ENCODE peak calls at places on chromosomes 12 and 14, in ten cellular contexts. Q is NCI-H1694; G is EL; Y is EH; S is T47D; R is KBM-7; X is activated CD4-positive, CD25-positive, alpha-beta regulatory T cell; I is cardiac muscle cell; B is stimulated activated CD4-positive, alpha-beta T cell treated with anti-CD3 and anti-CD28 coated beads, Interleukin-2, amount 100 ng/mL, for 24 hours; Z is MCF 10A. U is an unnamed sample.
A peak's percentile ranks its signal among the peaks of the same experiment; 100 is the strongest.

GRCh38 chr12:58249610-58250009 is 308.2 kb downstream of the ATP23 start:
- DNase-seq in R (no peak), X (no peak), G (peak; percentile 7), Q (no peak), I (peak; percentile 36), Z (no peak), B (no peak), S (no peak), Y (peak; percentile 1), U (no peak)

GRCh38 chr12:64459388-64460024 is 7.6 kb downstream of the TBK1 start:
- DNase-seq in S (peak; percentile 37), X (no peak), Z (no peak), B (no peak), G (no peak), I (no peak), R (no peak), Y (no peak), Q (no peak), U (no peak)

GRCh38 chr12:3333583-3333982 is 157.4 kb upstream of the PRMT8 start:
- DNase-seq in I (no peak), G (peak; percentile 39), Y (peak; percentile 19), R (no peak), Q (no peak), X (no peak), B (no peak), Z (peak; percentile 20), S (no peak), U (no peak)

GRCh38 chr12:51921017-51921725 is 13.9 kb downstream of the ACVRL1 start:
- DNase-seq in S (no peak), X (no peak), R (no peak), Z (no peak), Q (no peak), G (no peak), I (no peak), Y (no peak), B (no peak), U (no peak)

GRCh38 chr12:105882404-105882803 is 256.4 kb downstream of the NUAK1 start:
- DNase-seq in G (peak; percentile 14), I (peak; percentile 47), Y (peak; percentile 73), R (no peak), B (no peak), Z (no peak), Q (no peak), S (no peak), X (no peak), U (no peak)

GRCh38 chr12:12282761-12283160 is 15.9 kb upstream of the LRP6 start:
- DNase-seq in Q (no peak), B (no peak), Y (peak; percentile 87), Z (peak; percentile 47), X (no peak), R (no peak), I (peak; percentile 76), S (no peak), G (peak; percentile 80), U (no peak)

GRCh38 chr14:29682789-29683188 is 244.9 kb downstream of the PRKD1 start:
- DNase-seq in Q (no peak), R (no peak), G (no peak), S (no peak), B (no peak), I (no peak), Y (no peak), X (no peak), Z (no peak), U (no peak)

GRCh38 chr12:94092516-94093241 is 55.7 kb upstream of the PLXNC1 start:
- DNase-seq in G (peak; percentile 86), I (peak; percentile 96), B (no peak), R (no peak), Y (peak; percentile 94), Z (peak; percentile 95), Q (no peak), S (peak; percentile 77), X (no peak), U (no peak)

GRCh38 chr12:26520154-26520553 is 312.8 kb downstream of the ITPR2 start:
- DNase-seq in R (peak; percentile 30), G (no peak), B (no peak), X (no peak), Y (no peak), Z (no peak), S (no peak), Q (no peak), I (no peak), U (no peak)

GRCh38 chr14:22535916-22536315 is 53.1 kb downstream of the DAD1 start:
- DNase-seq in S (no peak), R (no peak), Z (no peak), I (no peak), B (no peak), Y (no peak), Q (no peak), X (no peak), G (no peak), U (no peak)

GRCh38 chr14:92649066-92649465 is 99.4 kb downstream of the LGMN start:
- DNase-seq in Z (no peak), B (no peak), S (no peak), G (no peak), Q (no peak), Y (no peak), X (no peak), R (no peak), I (no peak), U (no peak)

GRCh38 chr14:76501156-76501555 is 125.2 kb downstream of the ESRRB start:
- DNase-seq in Z (no peak), B (no peak), Q (no peak), R (no peak), I (no peak), S (no peak), G (no peak), Y (no peak), X (no peak), U (no peak)

GRCh38 chr14:61749867-61750266 is 12.4 kb upstream of the SNAPC1 start:
- DNase-seq in R (peak; percentile 23), G (no peak), I (peak; percentile 38), Y (peak; percentile 30), X (no peak), Q (no peak), B (no peak), S (peak; percentile 85), Z (no peak), U (no peak)

GRCh38 chr12:14802961-14803829 is at the start of the genes C12orf60 and WBP11:
- DNase-seq in B (peak; percentile 87), X (peak; percentile 70), Y (peak; percentile 100), S (peak; percentile 95), G (peak; percentile 99), R (peak; percentile 98), I (peak; percentile 99), Z (peak; percentile 99), Q (peak; percentile 100), U (peak; percentile 74)

GRCh38 chr12:46560874-46561273 is 188.3 kb upstream of the SLC38A2 start:
- DNase-seq in Q (no peak), X (no peak), R (no peak), Y (no peak), S (no peak), I (no peak), G (no peak), Z (no peak), B (no peak), U (no peak)

GRCh38 chr12:89072303-89073026 is 279.8 kb downstream of the DUSP6 start:
- DNase-seq in R (no peak), Q (no peak), X (no peak), G (no peak), S (no peak), Y (no peak), I (no peak), B (no peak), Z (no peak), U (no peak)

GRCh38 chr14:59126714-59127436 is 61.6 kb upstream of the DAAM1 start:
- DNase-seq in S (peak; percentile 81), B (no peak), Y (peak; percentile 71), G (peak; percentile 61), R (peak; percentile 67), Q (peak; percentile 63), X (no peak), I (peak; percentile 78), Z (peak; percentile 75), U (no peak)

GRCh38 chr12:45914090-45914489 is 76.3 kb downstream of the SCAF11 start:
- DNase-seq in I (peak; percentile 53), S (peak; percentile 35), Z (peak; percentile 41), B (no peak), Q (no peak), G (peak; percentile 84), Y (peak; percentile 89), X (no peak), R (no peak), U (no peak)

GRCh38 chr14:36665887-36666415 is 4.3 kb downstream of the PAX9 start:
- DNase-seq in G (no peak), S (no peak), Q (no peak), B (no peak), Z (no peak), X (no peak), R (no peak), Y (no peak), I (no peak), U (no peak)

U was measured in activated B cell treated with CpG ODN at 0.5 μM for 24 hours.